ENCODE peak calls at places on chromosomes 5 and 9, in seven cellular contexts. One of them, this sample, is unnamed.

GRCh38 chr5:95731571-95732554 is 727 bp downstream of the RHOBTB3 start:
- DNase-seq in BJ: no peak
- DNase-seq in lower leg skin: peak; percentile 90
- DNase-seq in brain microvascular endothelial cell: peak; percentile 31
- DNase-seq in suprapubic skin: peak; percentile 76
- DNase-seq in fibroblast of mammary gland: peak; percentile 44
- DNase-seq in astrocyte: peak; percentile 37
- DNase-seq in this sample: peak; percentile 56

GRCh38 chr5:28743362-28743761 is 1705.0 kb upstream of the CDH9 start:
- DNase-seq in BJ: no peak
- DNase-seq in lower leg skin: no peak
- DNase-seq in brain microvascular endothelial cell: no peak
- DNase-seq in suprapubic skin: no peak
- DNase-seq in fibroblast of mammary gland: no peak
- DNase-seq in astrocyte: peak; percentile 23
- DNase-seq in this sample: no peak

GRCh38 chr5:134345996-134346395 is 21.0 kb downstream of the CDKL3 start:
- DNase-seq in BJ: no peak
- DNase-seq in lower leg skin: no peak
- DNase-seq in brain microvascular endothelial cell: no peak
- DNase-seq in suprapubic skin: no peak
- DNase-seq in fibroblast of mammary gland: no peak
- DNase-seq in astrocyte: no peak
- DNase-seq in this sample: no peak

GRCh38 chr5:87405472-87406155 is 7.1 kb downstream of the CCNH start:
- DNase-seq in BJ: no peak
- DNase-seq in lower leg skin: no peak
- DNase-seq in brain microvascular endothelial cell: no peak
- DNase-seq in suprapubic skin: no peak
- DNase-seq in fibroblast of mammary gland: no peak
- DNase-seq in astrocyte: no peak
- DNase-seq in this sample: no peak

GRCh38 chr5:73858786-73859185 is 232.8 kb downstream of the ARHGEF28 start:
- DNase-seq in BJ: no peak
- DNase-seq in lower leg skin: no peak
- DNase-seq in brain microvascular endothelial cell: no peak
- DNase-seq in suprapubic skin: no peak
- DNase-seq in fibroblast of mammary gland: no peak
- DNase-seq in astrocyte: no peak
- DNase-seq in this sample: no peak

GRCh38 chr9:137277329-137278041 is at the start of gene TOR4A:
- DNase-seq in BJ: peak; percentile 31
- DNase-seq in lower leg skin: peak; percentile 96
- DNase-seq in brain microvascular endothelial cell: peak; percentile 63
- DNase-seq in suprapubic skin: peak; percentile 90
- DNase-seq in fibroblast of mammary gland: peak; percentile 78
- DNase-seq in astrocyte: peak; percentile 75
- DNase-seq in this sample: peak; percentile 91

GRCh38 chr5:119287547-119288073 is 68.2 kb upstream of the TNFAIP8 start:
- DNase-seq in BJ: no peak
- DNase-seq in lower leg skin: no peak
- DNase-seq in brain microvascular endothelial cell: peak; percentile 64
- DNase-seq in suprapubic skin: no peak
- DNase-seq in fibroblast of mammary gland: no peak
- DNase-seq in astrocyte: peak; percentile 88
- DNase-seq in this sample: peak; percentile 56

GRCh38 chr5:113212244-113212920 is 222.4 kb downstream of the TSSK1B start:
- DNase-seq in BJ: no peak
- DNase-seq in lower leg skin: no peak
- DNase-seq in brain microvascular endothelial cell: peak; percentile 67
- DNase-seq in suprapubic skin: no peak
- DNase-seq in fibroblast of mammary gland: peak; percentile 8
- DNase-seq in astrocyte: peak; percentile 67
- DNase-seq in this sample: no peak

GRCh38 chr5:66494437-66494836 is 101.8 kb upstream of the MAST4 start:
- DNase-seq in BJ: no peak
- DNase-seq in lower leg skin: no peak
- DNase-seq in brain microvascular endothelial cell: no peak
- DNase-seq in suprapubic skin: no peak
- DNase-seq in fibroblast of mammary gland: no peak
- DNase-seq in astrocyte: no peak
- DNase-seq in this sample: no peak

GRCh38 chr5:150457562-150458240 is 8.2 kb upstream of the RPS14 start:
- DNase-seq in BJ: no peak
- DNase-seq in lower leg skin: no peak
- DNase-seq in brain microvascular endothelial cell: no peak
- DNase-seq in suprapubic skin: no peak
- DNase-seq in fibroblast of mammary gland: no peak
- DNase-seq in astrocyte: no peak
- DNase-seq in this sample: no peak

GRCh38 chr5:125481506-125482455 is 735.3 kb upstream of the ZNF608 start:
- DNase-seq in BJ: no peak
- DNase-seq in lower leg skin: no peak
- DNase-seq in brain microvascular endothelial cell: no peak
- DNase-seq in suprapubic skin: no peak
- DNase-seq in fibroblast of mammary gland: no peak
- DNase-seq in astrocyte: no peak
- DNase-seq in this sample: no peak

GRCh38 chr9:88775559-88775958 is 215.7 kb upstream of the S1PR3 start:
- DNase-seq in BJ: no peak
- DNase-seq in lower leg skin: no peak
- DNase-seq in brain microvascular endothelial cell: peak; percentile 43
- DNase-seq in suprapubic skin: no peak
- DNase-seq in fibroblast of mammary gland: peak; percentile 32
- DNase-seq in astrocyte: peak; percentile 39
- DNase-seq in this sample: no peak

GRCh38 chr9:35051069-35051967 is 21.1 kb downstream of the VCP start:
- DNase-seq in BJ: no peak
- DNase-seq in lower leg skin: peak; percentile 81
- DNase-seq in brain microvascular endothelial cell: peak; percentile 33
- DNase-seq in suprapubic skin: no peak
- DNase-seq in fibroblast of mammary gland: peak; percentile 63
- DNase-seq in astrocyte: no peak
- DNase-seq in this sample: peak; percentile 57

GRCh38 chr9:85322592-85322991 is 419.2 kb downstream of the AGTPBP1 start:
- DNase-seq in BJ: no peak
- DNase-seq in lower leg skin: no peak
- DNase-seq in brain microvascular endothelial cell: no peak
- DNase-seq in suprapubic skin: no peak
- DNase-seq in fibroblast of mammary gland: no peak
- DNase-seq in astrocyte: no peak
- DNase-seq in this sample: no peak

GRCh38 chr5:2220741-2221140 is 338.0 kb upstream of the IRX4 start:
- DNase-seq in BJ: no peak
- DNase-seq in lower leg skin: no peak
- DNase-seq in brain microvascular endothelial cell: no peak
- DNase-seq in suprapubic skin: no peak
- DNase-seq in fibroblast of mammary gland: no peak
- DNase-seq in astrocyte: no peak
- DNase-seq in this sample: no peak

GRCh38 chr5:31854181-31854624 is 215.3 kb downstream of the PDZD2 start:
- DNase-seq in BJ: no peak
- DNase-seq in lower leg skin: peak; percentile 83
- DNase-seq in brain microvascular endothelial cell: no peak
- DNase-seq in suprapubic skin: no peak
- DNase-seq in fibroblast of mammary gland: peak; percentile 7
- DNase-seq in astrocyte: peak; percentile 80
- DNase-seq in this sample: no peak

GRCh38 chr9:83281306-83282255 is 218.6 kb upstream of the RASEF start:
- DNase-seq in BJ: peak; percentile 35
- DNase-seq in lower leg skin: no peak
- DNase-seq in brain microvascular endothelial cell: peak; percentile 30
- DNase-seq in suprapubic skin: no peak
- DNase-seq in fibroblast of mammary gland: peak; percentile 86
- DNase-seq in astrocyte: peak; percentile 76
- DNase-seq in this sample: no peak

GRCh38 chr9:86788456-86788855 is 158.8 kb downstream of the GAS1 start:
- DNase-seq in BJ: no peak
- DNase-seq in lower leg skin: peak; percentile 31
- DNase-seq in brain microvascular endothelial cell: peak; percentile 22
- DNase-seq in suprapubic skin: no peak
- DNase-seq in fibroblast of mammary gland: peak; percentile 71
- DNase-seq in astrocyte: no peak
- DNase-seq in this sample: no peak

GRCh38 chr9:130894546-130894945 is 2.1 kb downstream of the QRFP start:
- DNase-seq in BJ: no peak
- DNase-seq in lower leg skin: no peak
- DNase-seq in brain microvascular endothelial cell: no peak
- DNase-seq in suprapubic skin: no peak
- DNase-seq in fibroblast of mammary gland: peak; percentile 16
- DNase-seq in astrocyte: no peak
- DNase-seq in this sample: no peak

GRCh38 chr5:174008922-174009321 is 20.0 kb downstream of the C5orf47 start:
- DNase-seq in BJ: no peak
- DNase-seq in lower leg skin: no peak
- DNase-seq in brain microvascular endothelial cell: no peak
- DNase-seq in suprapubic skin: no peak
- DNase-seq in fibroblast of mammary gland: no peak
- DNase-seq in astrocyte: no peak
- DNase-seq in this sample: no peak

GRCh38 chr5:97434021-97434420 is 251.0 kb upstream of the RIOK2 start:
- DNase-seq in BJ: no peak
- DNase-seq in lower leg skin: no peak
- DNase-seq in brain microvascular endothelial cell: no peak
- DNase-seq in suprapubic skin: no peak
- DNase-seq in fibroblast of mammary gland: no peak
- DNase-seq in astrocyte: no peak
- DNase-seq in this sample: no peak

GRCh38 chr5:110925916-110926315 is 145.6 kb upstream of the TSLP start:
- DNase-seq in BJ: no peak
- DNase-seq in lower leg skin: no peak
- DNase-seq in brain microvascular endothelial cell: no peak
- DNase-seq in suprapubic skin: no peak
- DNase-seq in fibroblast of mammary gland: no peak
- DNase-seq in astrocyte: no peak
- DNase-seq in this sample: no peak

DNA sequence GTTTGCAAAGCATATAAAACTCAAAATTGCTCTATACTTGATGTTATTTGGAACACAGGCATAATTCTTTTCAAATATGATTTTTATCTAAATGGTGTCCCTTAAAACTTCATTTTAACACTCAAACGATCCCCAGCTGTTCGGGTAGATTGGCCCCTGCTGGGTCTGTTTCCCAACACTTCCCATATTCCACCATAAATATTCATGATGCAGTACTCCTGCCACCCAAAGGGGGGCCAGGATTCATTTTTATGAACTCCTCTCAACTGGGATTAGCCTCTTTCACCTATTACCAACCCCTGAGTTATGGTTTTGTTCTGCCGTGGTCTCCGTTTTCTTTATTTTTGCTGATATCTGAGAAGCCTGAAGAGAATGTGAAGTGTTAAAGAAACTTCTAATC is 383.9 kb downstream of the DMRT2 start:
- DNase-seq in BJ: no peak
- DNase-seq in lower leg skin: no peak
- DNase-seq in brain microvascular endothelial cell: no peak
- DNase-seq in suprapubic skin: no peak
- DNase-seq in fibroblast of mammary gland: no peak
- DNase-seq in astrocyte: no peak
- DNase-seq in this sample: no peak
- TF ChIP-seq CTCF in BJ: no peak
- TF ChIP-seq CTCF in lower leg skin: no peak
- TF ChIP-seq CTCF in brain microvascular endothelial cell: peak; percentile 22
- TF ChIP-seq CTCF in suprapubic skin: no peak
- TF ChIP-seq CTCF in fibroblast of mammary gland: peak; percentile 41
- TF ChIP-seq CTCF in astrocyte: peak; percentile 12
- TF ChIP-seq CTCF in this sample: no peak

GRCh38 chr9:98335666-98336065 is 80.2 kb upstream of the TBC1D2 start:
- DNase-seq in BJ: no peak
- DNase-seq in lower leg skin: no peak
- DNase-seq in brain microvascular endothelial cell: no peak
- DNase-seq in suprapubic skin: no peak
- DNase-seq in fibroblast of mammary gland: no peak
- DNase-seq in astrocyte: no peak
- DNase-seq in this sample: no peak
- H3K4me3 ChIP-seq in BJ: no peak overlapping the region
- H3K4me3 ChIP-seq in lower leg skin: no peak overlapping the region
- H3K4me3 ChIP-seq in brain microvascular endothelial cell: no peak overlapping the region
- H3K4me3 ChIP-seq in suprapubic skin: no peak overlapping the region
- H3K4me3 ChIP-seq in fibroblast of mammary gland: no peak overlapping the region
- H3K4me3 ChIP-seq in astrocyte: no peak overlapping the region
- H3K4me3 ChIP-seq in this sample: no peak overlapping the region

GRCh38 chr9:123327697-123328100 is 28.3 kb upstream of the CRB2 start:
- DNase-seq in BJ: no peak
- DNase-seq in lower leg skin: no peak
- DNase-seq in brain microvascular endothelial cell: no peak
- DNase-seq in suprapubic skin: no peak
- DNase-seq in fibroblast of mammary gland: no peak
- DNase-seq in astrocyte: no peak
- DNase-seq in this sample: no peak
- TF ChIP-seq CTCF in BJ: no peak
- TF ChIP-seq CTCF in lower leg skin: no peak
- TF ChIP-seq CTCF in brain microvascular endothelial cell: no peak
- TF ChIP-seq CTCF in suprapubic skin: no peak
- TF ChIP-seq CTCF in fibroblast of mammary gland: no peak
- TF ChIP-seq CTCF in astrocyte: no peak
- TF ChIP-seq CTCF in this sample: no peak

DNA sequence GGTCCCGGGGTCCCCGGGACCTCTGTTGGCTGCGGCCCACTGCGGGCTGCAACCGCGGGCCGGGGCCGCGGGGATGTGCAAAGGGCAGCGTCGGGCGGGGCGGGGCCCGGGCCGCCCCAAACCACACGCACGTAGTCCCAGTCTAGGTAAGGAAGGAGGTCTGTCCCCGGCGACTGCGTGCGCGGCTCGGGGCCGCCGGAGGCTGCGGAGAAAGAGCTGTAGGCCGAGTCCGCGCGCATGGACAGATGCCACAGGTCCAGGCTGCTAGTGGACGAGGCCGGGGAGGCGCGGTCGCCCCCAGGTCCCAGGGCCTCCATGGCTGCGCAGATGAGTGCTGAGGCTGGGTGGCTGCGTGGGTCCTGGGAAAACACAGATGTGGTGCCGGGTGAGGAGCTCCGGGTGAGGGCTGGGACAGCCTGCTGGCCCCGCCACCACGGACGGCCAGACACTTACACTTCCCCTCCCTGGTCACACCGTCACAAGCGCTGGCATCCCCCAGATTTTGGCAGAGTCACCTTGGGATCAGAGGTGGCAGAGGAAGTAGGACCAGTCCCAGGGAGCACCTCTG is 4.5 kb downstream of the SHROOM1 start:
- DNase-seq in BJ: no peak
- DNase-seq in lower leg skin: no peak
- DNase-seq in brain microvascular endothelial cell: no peak
- DNase-seq in suprapubic skin: no peak
- DNase-seq in fibroblast of mammary gland: no peak
- DNase-seq in astrocyte: no peak
- DNase-seq in this sample: no peak
- H3K4me3 ChIP-seq in BJ: no peak overlapping the region
- H3K4me3 ChIP-seq in lower leg skin: no peak overlapping the region
- H3K4me3 ChIP-seq in brain microvascular endothelial cell: peak overlapping the region; percentile 12
- H3K4me3 ChIP-seq in suprapubic skin: peak overlapping the region; percentile 44
- H3K4me3 ChIP-seq in fibroblast of mammary gland: no peak overlapping the region
- H3K4me3 ChIP-seq in astrocyte: peak overlapping the region; percentile 22
- H3K4me3 ChIP-seq in this sample: no peak overlapping the region

DNA sequence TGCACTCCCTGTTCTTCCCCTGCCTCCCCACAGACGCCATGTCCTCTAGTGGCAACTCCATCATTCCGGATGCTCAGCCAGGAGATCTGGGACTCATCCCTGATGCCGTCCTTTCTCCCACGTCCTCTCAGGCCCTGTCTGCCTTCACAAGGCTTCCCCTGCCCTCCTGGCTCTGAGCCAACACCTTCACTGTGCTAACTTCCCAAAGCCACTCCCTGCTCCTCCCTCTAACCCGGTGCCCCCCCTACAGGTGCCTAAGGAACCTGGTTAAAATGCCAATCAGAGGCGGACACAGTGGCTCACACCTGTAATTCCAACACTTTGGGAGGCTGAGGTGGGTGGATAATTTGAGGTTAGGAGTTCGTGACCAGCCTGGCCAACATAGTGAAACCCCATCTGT is 67.6 kb downstream of the LMX1B start:
- DNase-seq in BJ: no peak
- DNase-seq in lower leg skin: no peak
- DNase-seq in brain microvascular endothelial cell: no peak
- DNase-seq in suprapubic skin: no peak
- DNase-seq in fibroblast of mammary gland: no peak
- DNase-seq in astrocyte: no peak
- DNase-seq in this sample: no peak
- TF ChIP-seq CTCF in BJ: no peak
- TF ChIP-seq CTCF in lower leg skin: no peak
- TF ChIP-seq CTCF in brain microvascular endothelial cell: no peak
- TF ChIP-seq CTCF in suprapubic skin: no peak
- TF ChIP-seq CTCF in fibroblast of mammary gland: no peak
- TF ChIP-seq CTCF in astrocyte: no peak
- TF ChIP-seq CTCF in this sample: no peak